ENCODE peak calls at places on chromosomes 16 and 17, in nine cellular contexts. V is H1; E is stimulated activated CD4-positive, alpha-beta T cell treated with anti-CD3 and anti-CD28 coated beads, Interleukin-1b, Interleukin-23, amount 100 ng/mL, for 24 hours; B is mucosa of descending colon; T is kidney; C is HCEC 1CT; I is substantia nigra; N is heart left ventricle; A is effector CD4-positive, alpha-beta T cell. S is an unnamed sample.

GRCh38 chr16:53949716-53950410 is 245.9 kb downstream of the FTO start:
- DNase-seq in V (no peak), E (no peak), B (no peak), T (no peak), C (no peak), I (no peak), N (no peak), A (no peak), S (no peak)

GRCh38 chr17:2701161-2701995 is 10.2 kb downstream of the CLUH start:
- DNase-seq in V (no peak), E (no peak), B (peak; percentile 53), T (peak; percentile 78), C (no peak), I (no peak), N (no peak), A (no peak), S (no peak)

GRCh38 chr16:86884256-86884655 is 305.9 kb downstream of the FOXL1 start:
- DNase-seq in V (no peak), E (no peak), B (no peak), T (no peak), C (no peak), I (no peak), N (no peak), A (no peak), S (no peak)

GRCh38 chr17:47192549-47192948 is 3.5 kb upstream of the CDC27 start:
- DNase-seq in V (no peak), E (no peak), B (no peak), T (no peak), C (peak; percentile 33), I (no peak), N (no peak), A (no peak), S (no peak)

GRCh38 chr17:82528484-82529265 is 9.1 kb downstream of the FOXK2 start:
- DNase-seq in V (no peak), E (no peak), B (no peak), T (no peak), C (no peak), I (no peak), N (peak; percentile 81), A (no peak), S (peak; percentile 53)

GRCh38 chr16:49959552-49960277 is 65.3 kb upstream of the CNEP1R1 start:
- DNase-seq in V (no peak), E (no peak), B (no peak), T (no peak), C (no peak), I (no peak), N (no peak), A (no peak), S (no peak)

GRCh38 chr16:90015586-90016338 is 3.5 kb downstream of the DBNDD1 start:
- DNase-seq in V (no peak), E (no peak), B (no peak), T (no peak), C (no peak), I (no peak), N (no peak), A (no peak), S (no peak)

GRCh38 chr17:46191332-46192210 is 1.7 kb downstream of the KANSL1 start:
- DNase-seq in V (no peak), E (no peak), B (no peak), T (peak; percentile 70), C (peak; percentile 9), I (peak; percentile 4), N (peak; percentile 30), A (no peak), S (peak; percentile 11)

GRCh38 chr17:33745047-33745783 is 452.1 kb upstream of the ASIC2 start:
- DNase-seq in V (no peak), E (no peak), B (no peak), T (no peak), C (no peak), I (no peak), N (no peak), A (no peak), S (no peak)

GRCh38 chr17:7352910-7353635 is 1.1 kb downstream of the KCTD11 start:
- DNase-seq in V (no peak), E (no peak), B (peak; percentile 64), T (peak; percentile 81), C (no peak), I (no peak), N (peak; percentile 31), A (no peak), S (no peak)

GRCh38 chr17:27976331-27976730 is 66.1 kb upstream of the NLK start:
- DNase-seq in V (no peak), E (no peak), B (no peak), T (no peak), C (no peak), I (no peak), N (no peak), A (no peak), S (no peak)

GRCh38 chr17:35732806-35733136 is 1.3 kb downstream of the RASL10B start:
- DNase-seq in V (no peak), E (no peak), B (no peak), T (no peak), C (no peak), I (no peak), N (no peak), A (no peak), S (no peak)

GRCh38 chr16:72819345-72819744 is 228.6 kb downstream of the ZFHX3 start:
- DNase-seq in V (no peak), E (no peak), B (no peak), T (no peak), C (peak; percentile 34), I (no peak), N (no peak), A (no peak), S (peak; percentile 87)

GRCh38 chr17:82664701-82665182 is 16.5 kb upstream of the WDR45B start:
- DNase-seq in V (no peak), E (no peak), B (peak; percentile 40), T (no peak), C (no peak), I (no peak), N (no peak), A (no peak), S (no peak)

GRCh38 chr17:43701318-43701743 is 39.6 kb upstream of the MEOX1 start:
- DNase-seq in V (no peak), E (no peak), B (no peak), T (no peak), C (no peak), I (no peak), N (no peak), A (no peak), S (peak; percentile 60)

GRCh38 chr17:39270923-39271322 is 45.2 kb upstream of the STAC2 start:
- DNase-seq in V (no peak), E (no peak), B (no peak), T (no peak), C (peak; percentile 70), I (no peak), N (no peak), A (no peak), S (peak; percentile 61)

GRCh38 chr16:3187798-3188674 is at the start of gene OR1F1:
- DNase-seq in V (peak; percentile 83), E (peak; percentile 70), B (no peak), T (no peak), C (peak; percentile 76), I (no peak), N (no peak), A (no peak), S (peak; percentile 92)

GRCh38 chr16:85286970-85287814 is 174.9 kb upstream of the CIBAR2 start:
- DNase-seq in V (no peak), E (no peak), B (peak; percentile 65), T (peak; percentile 93), C (peak; percentile 23), I (peak; percentile 37), N (peak; percentile 88), A (no peak), S (peak; percentile 55)

GRCh38 chr17:11981862-11982261 is 15.4 kb downstream of the ZNF18 start:
- DNase-seq in V (no peak), E (no peak), B (no peak), T (no peak), C (no peak), I (no peak), N (no peak), A (no peak), S (no peak)

GRCh38 chr17:28937044-28937729 is 14.1 kb downstream of the PHF12 start:
- DNase-seq in V (no peak), E (no peak), B (no peak), T (no peak), C (peak; percentile 44), I (peak; percentile 4), N (no peak), A (no peak), S (no peak)

GRCh38 chr16:19804538-19805323 is 79.9 kb downstream of the GPRC5B start:
- DNase-seq in V (peak; percentile 55), E (no peak), B (peak; percentile 61), T (peak; percentile 88), C (no peak), I (no peak), N (peak; percentile 84), A (no peak), S (no peak)

GRCh38 chr17:9987779-9988585 is 82.9 kb upstream of the RCVRN start:
- DNase-seq in V (peak; percentile 72), E (no peak), B (no peak), T (no peak), C (no peak), I (no peak), N (peak; percentile 58), A (no peak), S (peak; percentile 21)

GRCh38 chr17:33183487-33184026 is 109.5 kb downstream of the ASIC2 start:
- DNase-seq in V (no peak), E (no peak), B (no peak), T (no peak), C (no peak), I (no peak), N (no peak), A (no peak), S (no peak)

GRCh38 chr17:29495011-29495410 is 71.8 kb downstream of the ABHD15 start:
- DNase-seq in V (no peak), E (no peak), B (no peak), T (no peak), C (peak; percentile 75), I (no peak), N (no peak), A (no peak), S (peak; percentile 25)

GRCh38 chr16:23433261-23433920 is 19.6 kb downstream of the COG7 start:
- DNase-seq in V (no peak), E (no peak), B (peak; percentile 78), T (no peak), C (no peak), I (no peak), N (no peak), A (no peak), S (no peak)

GRCh38 chr17:48542956-48543853 is 1.7 kb downstream of the HOXB2 start:
- DNase-seq in V (peak; percentile 84), E (peak; percentile 50), B (peak; percentile 66), T (no peak), C (peak; percentile 65), I (no peak), N (peak; percentile 43), A (peak; percentile 43), S (no peak)

GRCh38 chr17:81738801-81739393 is 26.8 kb downstream of the SLC25A10 start:
- DNase-seq in V (no peak), E (no peak), B (no peak), T (no peak), C (no peak), I (no peak), N (no peak), A (no peak), S (no peak)

GRCh38 chr17:2343421-2343820 is 6.1 kb downstream of the SGSM2 start:
- DNase-seq in V (no peak), E (peak; percentile 28), B (no peak), T (no peak), C (no peak), I (no peak), N (no peak), A (no peak), S (no peak)

GRCh38 chr16:68116256-68116853 is 31.2 kb downstream of the NFATC3 start:
- DNase-seq in V (no peak), E (no peak), B (no peak), T (no peak), C (peak; percentile 40), I (no peak), N (no peak), A (no peak), S (peak; percentile 39)

GRCh38 chr17:81037026-81037782 is 2.3 kb downstream of the BAIAP2 start:
- DNase-seq in V (no peak), E (no peak), B (no peak), T (peak; percentile 91), C (no peak), I (no peak), N (peak; percentile 89), A (no peak), S (no peak)

GRCh38 chr17:34242553-34242952 is 12.5 kb upstream of the CCL2 start:
- DNase-seq in V (no peak), E (no peak), B (no peak), T (no peak), C (no peak), I (no peak), N (no peak), A (no peak), S (no peak)